ENCODE peak calls at places on chromosomes 12 and 14, in seven cellular contexts. G, X, E, V, L, U and R are unnamed samples.

GRCh38 chr12:128980623-128981022 is 127.3 kb downstream of the GLT1D1 start:
- DNase-seq in G (no peak), X (no peak), E (no peak), V (no peak), L (no peak), U (no peak), R (no peak)

GRCh38 chr12:66063976-66064375 is 66.6 kb downstream of the LLPH start:
- DNase-seq in G (no peak), X (no peak), E (no peak), V (no peak), L (no peak), U (no peak), R (no peak)

GRCh38 chr12:55697686-55698085 is 10.0 kb downstream of the ITGA7 start:
- DNase-seq in G (peak), X (no peak), E (no peak), V (no peak), L (no peak), U (no peak), R (no peak)

GRCh38 chr12:91382081-91382543 is 199.5 kb upstream of the DCN start:
- DNase-seq in G (peak), X (peak), E (peak), V (peak), L (peak), U (peak), R (peak)

GRCh38 chr14:59704054-59704453 is 127.4 kb upstream of the CCDC175 start:
- DNase-seq in G (peak), X (peak), E (no peak), V (no peak), L (no peak), U (no peak), R (no peak)

GRCh38 chr14:24943024-24943423 is 106.9 kb downstream of the STXBP6 start:
- DNase-seq in G (peak), X (no peak), E (no peak), V (no peak), L (peak), U (no peak), R (no peak)

GRCh38 chr12:117105902-117106301 is 6.7 kb upstream of the TESC start:
- DNase-seq in G (no peak), X (no peak), E (no peak), V (peak), L (no peak), U (no peak), R (no peak)

GRCh38 chr12:38949363-38949762 is 44.0 kb upstream of the CPNE8 start:
- DNase-seq in G (no peak), X (no peak), E (no peak), V (no peak), L (no peak), U (no peak), R (no peak)

GRCh38 chr14:69428289-69428998 is 30.0 kb downstream of the SLC39A9 start:
- DNase-seq in G (no peak), X (no peak), E (no peak), V (no peak), L (no peak), U (no peak), R (peak)

GRCh38 chr12:78290606-78291345 is 460.1 kb downstream of the NAV3 start:
- DNase-seq in G (no peak), X (no peak), E (no peak), V (no peak), L (no peak), U (peak), R (no peak)

GRCh38 chr12:132489602-132490239 is at the start of gene FBRSL1:
- DNase-seq in G (peak), X (peak), E (peak), V (peak), L (peak), U (peak), R (peak)

GRCh38 chr14:21192875-21193535 is 37.1 kb upstream of the OR5AU1 start:
- DNase-seq in G (no peak), X (no peak), E (no peak), V (no peak), L (no peak), U (no peak), R (no peak)

GRCh38 chr12:121580959-121581680 is at the start of gene KDM2B:
- DNase-seq in G (no peak), X (peak), E (peak), V (peak), L (no peak), U (no peak), R (no peak)

GRCh38 chr12:8695116-8695515 is 2.7 kb upstream of the RIMKLB start:
- DNase-seq in G (no peak), X (no peak), E (no peak), V (no peak), L (no peak), U (no peak), R (no peak)

GRCh38 chr14:23078692-23079116 is 16.2 kb downstream of the ACIN1 start:
- DNase-seq in G (peak), X (no peak), E (no peak), V (no peak), L (no peak), U (peak), R (no peak)

GRCh38 chr14:61460853-61461611 is 139.7 kb downstream of the PRKCH start:
- DNase-seq in G (no peak), X (no peak), E (no peak), V (peak), L (no peak), U (no peak), R (no peak)

GRCh38 chr12:50597200-50598195 is 92.7 kb downstream of the DIP2B start:
- DNase-seq in G (no peak), X (no peak), E (no peak), V (peak), L (no peak), U (no peak), R (peak)

GRCh38 chr12:93720559-93720958 is 43.4 kb downstream of the CRADD start:
- DNase-seq in G (no peak), X (no peak), E (no peak), V (no peak), L (no peak), U (no peak), R (no peak)

GRCh38 chr12:31002361-31002725 is 71.3 kb upstream of the DDX11 start:
- DNase-seq in G (no peak), X (no peak), E (no peak), V (no peak), L (no peak), U (no peak), R (no peak)

GRCh38 chr12:9347328-9348127 is 139.3 kb upstream of the PZP start:
- DNase-seq in G (no peak), X (no peak), E (no peak), V (no peak), L (no peak), U (no peak), R (no peak)

GRCh38 chr14:52769889-52770288 is 21.5 kb downstream of the GNPNAT1 start:
- DNase-seq in G (no peak), X (no peak), E (no peak), V (no peak), L (no peak), U (no peak), R (no peak)

GRCh38 chr14:88228519-88229236 is 94.4 kb downstream of the KCNK10 start:
- DNase-seq in G (no peak), X (no peak), E (no peak), V (no peak), L (no peak), U (no peak), R (no peak)

GRCh38 chr12:59372971-59373370 is 222.9 kb upstream of the SLC16A7 start:
- DNase-seq in G (no peak), X (no peak), E (no peak), V (no peak), L (no peak), U (peak), R (no peak)

GRCh38 chr12:124904306-124905098 is 9.9 kb downstream of the UBC start:
- DNase-seq in G (peak), X (peak), E (peak), V (no peak), L (no peak), U (no peak), R (no peak)

GRCh38 chr14:50964683-50965390 is 20.6 kb upstream of the PYGL start:
- DNase-seq in G (no peak), X (no peak), E (peak), V (no peak), L (no peak), U (peak), R (no peak)

GRCh38 chr14:68104518-68104917 is 284.9 kb downstream of the RAD51B start:
- DNase-seq in G (no peak), X (no peak), E (no peak), V (no peak), L (no peak), U (peak), R (no peak)

GRCh38 chr14:66572836-66573235 is 64.9 kb downstream of the GPHN start:
- DNase-seq in G (no peak), X (no peak), E (no peak), V (no peak), L (no peak), U (no peak), R (no peak)

GRCh38 chr12:127675936-127676335 is 591.0 kb upstream of the TMEM132C start:
- DNase-seq in G (no peak), X (no peak), E (no peak), V (no peak), L (no peak), U (no peak), R (no peak)

GRCh38 chr12:52191841-52192791 is at the start of gene KRT80:
- DNase-seq in G (peak), X (peak), E (no peak), V (no peak), L (peak), U (peak), R (no peak)

GRCh38 chr14:73714656-73715081 is 485 bp upstream of the PNMA1 start:
- DNase-seq in G (no peak), X (peak), E (no peak), V (no peak), L (no peak), U (no peak), R (no peak)

GRCh38 chr14:29222671-29223268 is 456.2 kb downstream of the FOXG1 start:
- DNase-seq in G (no peak), X (no peak), E (no peak), V (no peak), L (peak), U (peak), R (no peak)

GRCh38 chr14:60092516-60092915 is 793 bp downstream of the PCNX4 start:
- DNase-seq in G (no peak), X (no peak), E (no peak), V (no peak), L (no peak), U (no peak), R (no peak)

GRCh38 chr14:76920572-76921175 is 94.5 kb downstream of the LRRC74A start:
- DNase-seq in G (no peak), X (no peak), E (no peak), V (no peak), L (peak), U (no peak), R (no peak)